ENCODE peak calls at places on chromosomes 6 and 20, in eight cellular contexts. B, H, L, E, F, G, O and T are unnamed samples.

GRCh38 chr6:73675466-73676098 is 20.4 kb upstream of the CD109 start:
- DNase-seq in G (peak), L (peak), O (no peak), B (peak), H (peak), F (peak), E (peak), T (peak)

GRCh38 chr20:17616480-17617211 is 46.8 kb downstream of the DSTN start:
- DNase-seq in G (no peak), O (peak), L (no peak), E (no peak), F (no peak), B (peak), H (no peak), T (no peak)

GRCh38 chr6:97198181-97198580 is 84.8 kb downstream of the MMS22L start:
- DNase-seq in O (no peak), L (peak), H (no peak), F (no peak), E (no peak), G (peak), B (no peak), T (no peak)

GRCh38 chr6:106728296-106728870 is 99.0 kb downstream of the QRSL1 start:
- DNase-seq in G (no peak), O (no peak), E (no peak), F (no peak), L (no peak), B (no peak), H (no peak), T (no peak)

GRCh38 chr6:12911387-12911960 is 194.9 kb downstream of the PHACTR1 start:
- DNase-seq in H (peak), G (peak), F (no peak), O (no peak), L (peak), B (no peak), E (no peak), T (no peak)

GRCh38 chr6:135087403-135087802 is 32.8 kb upstream of the HBS1L start:
- DNase-seq in E (no peak), G (no peak), B (no peak), L (no peak), O (no peak), H (no peak), F (no peak), T (no peak)

GRCh38 chr6:36120539-36120938 is 9.8 kb upstream of the MAPK13 start:
- DNase-seq in G (no peak), B (no peak), L (no peak), O (no peak), E (no peak), F (no peak), H (no peak), T (no peak)

GRCh38 chr6:14883921-14884320 is 361.9 kb upstream of the JARID2 start:
- DNase-seq in F (no peak), H (peak), O (no peak), L (peak), E (no peak), B (no peak), G (peak), T (no peak)

GRCh38 chr6:86193821-86194220 is 551.1 kb upstream of the SYNCRIP start:
- DNase-seq in F (no peak), B (no peak), H (no peak), O (no peak), G (no peak), L (no peak), E (no peak), T (no peak)

GRCh38 chr6:166583230-166583629 is 3.2 kb downstream of the RAMACL start:
- DNase-seq in L (no peak), O (no peak), G (no peak), B (no peak), E (no peak), F (no peak), H (no peak), T (no peak)

GRCh38 chr6:118897386-118897785 is 3.4 kb downstream of the ASF1A start:
- DNase-seq in B (no peak), F (no peak), H (no peak), O (no peak), L (peak), G (no peak), E (no peak), T (no peak)

GRCh38 chr20:37395411-37395800 is 49.5 kb downstream of the SRC start:
- DNase-seq in O (no peak), E (no peak), H (no peak), B (peak), G (no peak), F (no peak), L (no peak), T (no peak)

GRCh38 chr20:37393863-37394542 is 48.1 kb downstream of the SRC start:
- DNase-seq in G (no peak), O (peak), L (no peak), F (no peak), E (no peak), H (peak), B (no peak), T (no peak)

GRCh38 chr20:37393196-37393862 is 47.4 kb downstream of the SRC start:
- DNase-seq in B (peak), E (no peak), G (no peak), O (peak), L (no peak), F (no peak), H (peak), T (no peak)

GRCh38 chr20:37395921-37396519 is 50.1 kb downstream of the SRC start:
- DNase-seq in B (no peak), O (no peak), E (no peak), L (no peak), G (no peak), F (no peak), H (peak), T (no peak)

DNA sequence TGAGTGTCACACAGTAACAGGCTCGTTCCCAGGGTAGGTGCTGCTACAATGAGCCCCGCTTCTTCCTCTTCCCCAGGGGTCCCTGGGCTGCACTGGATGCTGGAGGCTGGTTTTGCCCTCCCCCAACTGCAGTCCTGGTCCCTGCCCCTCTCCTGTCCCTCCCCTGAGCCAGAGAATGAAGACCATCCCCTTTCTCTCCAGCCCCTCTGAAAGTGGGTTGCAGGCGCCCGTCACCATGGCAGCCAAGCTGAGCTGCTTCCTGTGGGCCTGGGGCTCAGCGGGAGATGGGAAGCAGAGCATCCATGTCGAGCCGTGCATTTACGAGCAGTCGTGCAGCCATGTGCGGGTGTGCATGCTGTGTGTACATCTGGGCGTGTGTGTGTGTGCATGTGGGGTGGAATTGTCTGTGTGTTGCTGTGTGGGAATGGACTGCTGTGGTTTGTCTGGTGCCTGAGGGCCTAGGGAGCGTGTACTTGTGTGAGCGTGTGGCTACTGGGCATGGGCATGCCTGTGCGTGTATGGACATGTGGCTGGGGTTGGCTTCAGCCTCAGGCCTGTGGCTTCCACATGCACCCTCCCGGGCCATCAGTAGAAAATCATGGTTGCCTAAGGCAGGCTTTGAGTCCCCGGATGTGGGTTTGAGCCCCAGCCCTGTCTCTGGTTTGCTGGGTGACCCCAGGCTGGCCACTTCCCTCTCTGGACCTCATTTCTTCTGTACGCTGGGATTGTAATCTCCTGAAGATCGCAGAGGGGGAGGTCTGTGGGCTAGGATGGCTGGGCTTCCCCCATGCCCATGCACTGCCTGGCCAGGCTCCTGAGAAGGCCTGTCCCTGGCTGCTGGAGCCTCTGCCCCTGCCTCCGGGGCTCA is 48.8 kb downstream of the SRC start:
- DNase-seq in B (peak), G (no peak), F (no peak), O (no peak), L (no peak), H (peak), E (no peak), T (no peak)
- H3K27ac ChIP-seq in B (no peak), G (no peak), F (no peak), O (peak), L (no peak), H (peak), E (no peak), T (no peak)

DNA sequence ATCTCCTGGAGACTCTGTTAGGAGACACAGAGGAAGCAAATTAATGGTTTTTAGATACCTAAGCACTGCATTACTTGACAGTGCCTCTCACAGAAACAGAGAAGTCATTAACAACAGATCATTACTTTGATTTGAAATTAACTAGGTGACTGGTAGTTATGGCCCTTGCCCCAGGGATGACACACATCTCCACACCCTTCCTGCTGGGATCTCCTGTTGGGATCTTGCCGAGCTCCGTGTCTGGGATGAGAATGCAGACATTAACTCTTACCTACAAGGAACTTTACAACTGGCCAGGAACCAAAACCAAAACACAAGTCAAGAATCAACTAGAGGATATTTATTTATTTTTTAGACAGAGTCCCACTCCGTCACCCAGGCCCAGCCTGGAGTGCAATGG is 2.2 kb upstream of the PRELID3B start:
- DNase-seq in G (no peak), H (no peak), E (no peak), L (no peak), O (no peak), F (no peak), B (no peak), T (no peak)
- H3K27ac ChIP-seq in G (no peak), H (no peak), E (no peak), L (no peak), O (no peak), F (no peak), B (no peak), T (no peak)

GRCh38 chr6:49328051-49328450 is 135.0 kb downstream of the MMUT start:
- DNase-seq in E (no peak), O (no peak), G (no peak), L (no peak), B (no peak), F (no peak), H (peak), T (no peak)

GRCh38 chr6:49325901-49326300 is 137.2 kb downstream of the MMUT start:
- DNase-seq in F (no peak), G (no peak), L (peak), O (no peak), E (no peak), B (no peak), H (no peak), T (no peak)

GRCh38 chr6:49327575-49327974 is 135.5 kb downstream of the MMUT start:
- DNase-seq in O (no peak), H (no peak), B (no peak), L (no peak), E (no peak), G (no peak), F (no peak), T (no peak)

GRCh38 chr6:49326337-49326736 is 136.7 kb downstream of the MMUT start:
- DNase-seq in O (no peak), E (no peak), B (no peak), F (no peak), L (peak), H (no peak), G (peak), T (no peak)

DNA sequence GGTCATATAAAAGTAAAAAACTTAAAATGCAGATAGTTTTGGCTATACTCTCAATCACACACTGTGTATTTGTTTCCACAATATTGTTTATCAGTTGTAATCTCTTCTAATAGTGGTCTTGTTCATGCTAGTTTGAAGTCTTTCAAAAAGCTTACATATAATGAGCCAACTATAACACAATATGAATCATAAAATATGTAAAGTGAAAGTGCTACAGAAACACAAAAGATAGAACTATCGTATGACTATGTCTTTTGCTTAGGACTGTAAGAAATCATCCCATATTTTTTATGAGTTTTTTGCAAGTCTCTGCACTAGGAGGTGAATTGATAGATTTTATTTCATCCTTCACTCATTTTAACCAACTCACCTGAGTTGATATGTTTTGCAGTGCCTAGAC is 136.0 kb downstream of the MMUT start:
- DNase-seq in B (no peak), F (no peak), E (no peak), H (no peak), G (no peak), O (no peak), L (peak), T (no peak)
- H3K27ac ChIP-seq in B (no peak), F (no peak), E (no peak), H (no peak), G (peak), O (no peak), L (peak), T (no peak)

GRCh38 chr20:44959896-44960852 is at the start of gene TOMM34:
- DNase-seq in O (peak), B (peak), E (peak), H (peak), G (peak), L (peak), F (peak), T (peak)

GRCh38 chr20:44961868-44962267 is 1.7 kb upstream of the TOMM34 start:
- DNase-seq in F (no peak), E (no peak), O (no peak), L (peak), H (no peak), G (peak), B (no peak), T (no peak)

GRCh38 chr20:44962483-44962882 is 2.3 kb upstream of the TOMM34 start:
- DNase-seq in H (no peak), G (no peak), E (no peak), O (no peak), B (no peak), L (no peak), F (no peak), T (no peak)

GRCh38 chr20:44959082-44959895 is 908 bp downstream of the TOMM34 start:
- DNase-seq in G (peak), B (no peak), E (no peak), L (peak), O (no peak), H (peak), F (no peak), T (no peak)

DNA sequence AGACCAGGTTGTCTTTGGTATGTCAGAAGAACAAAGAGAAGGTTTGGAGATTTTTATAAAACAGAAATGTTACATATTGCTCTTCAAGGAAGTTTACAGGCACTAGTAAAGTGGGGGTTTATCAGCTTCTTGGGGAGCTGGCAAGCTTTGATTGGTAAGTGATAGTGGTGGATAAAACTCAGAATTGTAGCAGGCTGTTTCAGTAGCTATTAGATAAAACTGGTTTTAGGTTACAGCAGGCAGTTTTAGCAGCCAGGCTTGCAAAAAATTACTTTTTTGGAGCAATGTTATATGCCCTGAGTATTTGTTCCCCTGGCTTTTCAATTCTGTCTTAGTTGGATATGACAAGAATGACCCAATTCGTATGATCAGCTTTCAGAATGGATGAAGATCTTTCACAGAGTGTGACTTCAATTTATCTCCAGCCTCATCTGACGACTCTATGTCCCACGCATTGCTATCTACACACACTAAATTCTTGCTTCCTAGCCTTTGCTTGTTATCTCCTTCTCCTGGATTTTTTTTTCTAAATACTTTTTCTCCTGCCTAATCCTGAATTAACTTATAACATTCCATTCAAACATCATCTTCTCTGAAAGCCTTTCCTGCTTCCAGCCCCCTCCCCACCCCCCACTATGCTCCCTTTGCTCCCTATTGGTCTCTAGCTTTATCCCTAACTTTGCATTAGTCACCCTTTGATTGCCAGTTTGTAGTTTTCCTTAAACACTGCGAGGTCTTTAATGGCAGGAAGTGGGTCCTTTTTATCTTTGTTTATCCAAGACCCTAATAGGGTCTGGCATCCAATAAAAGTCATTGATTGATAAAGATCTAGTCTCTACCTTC is 1.0 kb upstream of the TOMM34 start:
- DNase-seq in E (no peak), L (no peak), F (no peak), G (no peak), B (no peak), O (no peak), H (no peak), T (no peak)
- H3K27ac ChIP-seq in E (no peak), L (peak), F (peak), G (no peak), B (no peak), O (no peak), H (no peak), T (no peak)

DNA sequence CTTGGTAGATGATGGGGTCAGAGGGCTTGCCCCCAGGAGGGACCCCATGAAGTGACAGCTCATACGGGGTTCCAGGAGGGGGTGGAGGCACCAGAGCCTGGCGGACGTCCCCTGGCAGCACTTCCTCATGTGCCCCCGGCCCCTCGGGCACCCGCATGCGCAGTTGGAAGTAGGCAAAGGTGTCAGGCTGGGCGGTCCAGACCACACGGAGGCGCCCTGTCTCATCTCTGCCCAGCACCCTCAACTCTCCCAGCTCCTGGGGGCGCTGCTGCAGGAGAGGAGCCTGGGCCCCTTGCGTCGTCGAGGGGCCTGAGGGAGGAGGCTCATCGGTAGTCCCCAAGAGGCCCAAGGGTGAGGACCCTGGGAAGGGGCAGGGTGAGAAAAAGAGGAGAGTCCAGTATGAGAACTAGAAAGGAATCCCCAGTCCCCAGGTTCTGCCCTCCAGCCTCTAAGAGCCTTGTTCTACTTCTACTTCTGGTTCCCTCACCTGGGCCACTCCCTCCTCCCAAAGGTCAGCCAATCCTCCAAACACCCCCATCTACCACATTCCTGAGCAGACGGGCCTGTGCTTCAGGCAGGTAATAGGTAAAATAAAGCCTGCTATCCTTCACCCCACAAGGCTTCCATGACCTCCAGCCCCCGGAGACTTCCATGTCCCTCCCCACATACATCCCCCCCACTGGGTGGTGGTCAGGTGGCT is 23.2 kb downstream of the TNXB start:
- DNase-seq in E (no peak), O (no peak), G (no peak), L (no peak), F (no peak), B (no peak), H (no peak), T (no peak)
- H3K27ac ChIP-seq in E (no peak), O (peak), G (no peak), L (no peak), F (peak), B (no peak), H (no peak), T (no peak)

DNA sequence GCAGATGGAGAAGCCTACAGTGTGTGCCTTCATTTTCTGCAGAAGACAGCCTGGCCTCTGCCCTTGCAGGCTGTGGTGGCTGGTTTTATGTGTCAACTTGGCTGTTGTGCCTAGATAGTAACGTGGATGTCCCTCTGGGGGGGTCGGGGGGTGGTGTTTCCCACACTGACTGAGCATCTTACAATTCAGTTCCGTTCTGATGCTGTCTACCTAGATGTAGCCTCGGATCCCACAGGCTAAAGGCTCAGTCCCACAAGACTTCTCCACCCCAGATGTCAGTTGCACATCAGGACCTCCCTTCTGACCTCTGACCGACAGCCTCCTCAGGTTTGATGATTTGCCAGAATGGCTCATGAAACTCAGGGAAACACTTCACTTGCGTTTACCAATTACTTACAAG is 4.3 kb downstream of the PYGB start:
- DNase-seq in E (no peak), B (no peak), F (no peak), H (no peak), G (no peak), O (no peak), L (no peak), T (no peak)
- H3K27ac ChIP-seq in E (no peak), B (no peak), F (no peak), H (no peak), G (no peak), O (peak), L (no peak), T (peak)